ENCODE peak calls at places on chromosomes 11 and 22, in six cellular contexts. One of them, this sample, is unnamed.

GRCh38 chr22:32083000-32083399 is 39.9 kb downstream of the SLC5A1 start:
- DNase-seq in GM12878: no peak
- DNase-seq in body of pancreas: no peak
- DNase-seq in IMR-90: no peak
- DNase-seq in thyroid gland: no peak
- DNase-seq in transverse colon: no peak
- DNase-seq in this sample: no peak

GRCh38 chr11:58613228-58613627 is 9.2 kb upstream of the CNTF start:
- DNase-seq in GM12878: no peak
- DNase-seq in body of pancreas: no peak
- DNase-seq in IMR-90: no peak
- DNase-seq in thyroid gland: no peak
- DNase-seq in transverse colon: no peak
- DNase-seq in this sample: no peak

GRCh38 chr11:78526497-78527146 is 48.0 kb downstream of the NARS2 start:
- DNase-seq in GM12878: no peak
- DNase-seq in body of pancreas: no peak
- DNase-seq in IMR-90: no peak
- DNase-seq in thyroid gland: no peak
- DNase-seq in transverse colon: no peak
- DNase-seq in this sample: no peak

GRCh38 chr22:24952837-24953293 is 349 bp downstream of the KIAA1671 start:
- DNase-seq in GM12878: no peak
- DNase-seq in body of pancreas: peak; percentile 70
- DNase-seq in IMR-90: peak; percentile 7
- DNase-seq in thyroid gland: peak; percentile 69
- DNase-seq in transverse colon: peak; percentile 71
- DNase-seq in this sample: peak; percentile 67

GRCh38 chr22:37544955-37545702 is 15.2 kb upstream of the CDC42EP1 start:
- DNase-seq in GM12878: no peak
- DNase-seq in body of pancreas: peak; percentile 90
- DNase-seq in IMR-90: peak; percentile 58
- DNase-seq in thyroid gland: peak; percentile 48
- DNase-seq in transverse colon: peak; percentile 88
- DNase-seq in this sample: peak; percentile 73

GRCh38 chr11:128520886-128521696 is 66.3 kb downstream of the ETS1 start:
- DNase-seq in GM12878: no peak
- DNase-seq in body of pancreas: no peak
- DNase-seq in IMR-90: no peak
- DNase-seq in thyroid gland: no peak
- DNase-seq in transverse colon: no peak
- DNase-seq in this sample: no peak

GRCh38 chr11:87173185-87174039 is 135.7 kb downstream of the TMEM135 start:
- DNase-seq in GM12878: no peak
- DNase-seq in body of pancreas: peak; percentile 15
- DNase-seq in IMR-90: peak; percentile 63
- DNase-seq in thyroid gland: no peak
- DNase-seq in transverse colon: no peak
- DNase-seq in this sample: no peak

GRCh38 chr11:12225046-12225739 is 114.8 kb downstream of the MICAL2 start:
- DNase-seq in GM12878: no peak
- DNase-seq in body of pancreas: no peak
- DNase-seq in IMR-90: no peak
- DNase-seq in thyroid gland: no peak
- DNase-seq in transverse colon: no peak
- DNase-seq in this sample: no peak

GRCh38 chr11:126061707-126062678 is 673 bp downstream of the CDON start:
- DNase-seq in GM12878: no peak
- DNase-seq in body of pancreas: peak; percentile 39
- DNase-seq in IMR-90: peak; percentile 5
- DNase-seq in thyroid gland: peak; percentile 69
- DNase-seq in transverse colon: peak; percentile 31
- DNase-seq in this sample: peak; percentile 41

GRCh38 chr11:20364412-20364792 is 888 bp downstream of the HTATIP2 start:
- DNase-seq in GM12878: no peak
- DNase-seq in body of pancreas: peak; percentile 26
- DNase-seq in IMR-90: no peak
- DNase-seq in thyroid gland: peak; percentile 62
- DNase-seq in transverse colon: peak; percentile 21
- DNase-seq in this sample: no peak

GRCh38 chr11:57325735-57326048 is 940 bp upstream of the TNKS1BP1 start:
- DNase-seq in GM12878: no peak
- DNase-seq in body of pancreas: peak; percentile 84
- DNase-seq in IMR-90: no peak
- DNase-seq in thyroid gland: peak; percentile 87
- DNase-seq in transverse colon: peak; percentile 85
- DNase-seq in this sample: peak; percentile 70

GRCh38 chr11:120310875-120311274 is 14.2 kb upstream of the TLCD5 start:
- DNase-seq in GM12878: no peak
- DNase-seq in body of pancreas: no peak
- DNase-seq in IMR-90: no peak
- DNase-seq in thyroid gland: no peak
- DNase-seq in transverse colon: peak; percentile 55
- DNase-seq in this sample: no peak

GRCh38 chr11:113615098-113615497 is 91.0 kb downstream of the TMPRSS5 start:
- DNase-seq in GM12878: no peak
- DNase-seq in body of pancreas: no peak
- DNase-seq in IMR-90: no peak
- DNase-seq in thyroid gland: no peak
- DNase-seq in transverse colon: no peak
- DNase-seq in this sample: no peak
- H3K36me3 ChIP-seq in GM12878: no peaks in the 10 kb centered on the region
- H3K36me3 ChIP-seq in body of pancreas: no peaks in the 10 kb centered on the region
- H3K36me3 ChIP-seq in IMR-90: no peaks in the 10 kb centered on the region
- H3K36me3 ChIP-seq in thyroid gland: no peaks in the 10 kb centered on the region
- H3K36me3 ChIP-seq in transverse colon: no peaks in the 10 kb centered on the region
- H3K36me3 ChIP-seq in this sample: no peaks in the 10 kb centered on the region

DNA sequence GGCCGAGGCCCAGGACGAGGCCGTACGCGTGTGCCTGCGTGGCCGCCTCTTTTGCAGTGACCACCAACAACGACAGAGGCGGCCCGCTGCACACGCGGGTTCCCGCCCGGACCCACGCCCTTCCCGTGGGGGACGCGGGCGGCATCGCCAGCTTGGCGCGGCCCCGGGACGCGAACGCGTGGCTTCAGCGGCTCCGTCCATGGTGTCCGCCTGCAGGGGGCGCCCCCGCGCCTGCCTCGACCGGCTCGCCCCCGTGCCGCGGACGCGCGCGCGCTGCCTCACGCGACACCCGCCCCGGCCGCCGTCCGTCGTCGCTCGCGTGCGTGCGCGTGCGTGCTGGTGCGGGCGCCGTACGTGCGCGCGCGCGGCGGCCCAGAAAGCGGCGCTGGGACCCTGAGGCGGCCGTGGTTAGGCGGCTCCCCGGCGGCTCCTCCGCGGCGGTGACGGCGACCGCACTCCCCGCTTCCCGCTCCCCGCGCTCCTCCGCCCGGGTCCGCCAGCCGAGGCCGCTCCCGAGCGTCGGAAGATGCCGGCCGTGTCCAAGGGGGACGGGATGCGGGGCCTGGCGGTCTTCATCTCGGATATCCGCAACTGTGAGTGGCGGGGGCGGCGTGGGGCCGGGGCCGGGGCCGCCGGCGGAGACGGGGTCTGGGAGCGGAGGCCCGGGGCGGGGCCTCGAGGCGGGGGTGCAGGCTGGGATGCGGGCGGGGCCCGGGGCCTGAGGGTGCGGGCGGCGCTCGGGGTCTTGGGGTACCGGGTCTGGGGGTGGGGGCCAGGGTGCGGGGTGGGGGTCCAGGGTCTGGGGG is at the start of gene AP2A2:
- DNase-seq in GM12878: no peak
- DNase-seq in body of pancreas: peak; percentile 91
- DNase-seq in IMR-90: peak; percentile 86
- DNase-seq in thyroid gland: peak; percentile 88
- DNase-seq in transverse colon: peak; percentile 93
- DNase-seq in this sample: peak; percentile 89
- TF ChIP-seq POLR2A in GM12878: peak; percentile 82
- TF ChIP-seq POLR2A in body of pancreas: peak; percentile 73
- TF ChIP-seq POLR2A in IMR-90: peak; percentile 61
- TF ChIP-seq POLR2A in thyroid gland: peak; percentile 78
- TF ChIP-seq POLR2A in transverse colon: peak; percentile 52
- TF ChIP-seq POLR2A in this sample: no peak

GRCh38 chr22:38781033-38781432 is 12.9 kb downstream of the DNAL4 start:
- DNase-seq in GM12878: no peak
- DNase-seq in body of pancreas: no peak
- DNase-seq in IMR-90: no peak
- DNase-seq in thyroid gland: no peak
- DNase-seq in transverse colon: no peak
- DNase-seq in this sample: no peak
- H3K27ac ChIP-seq in GM12878: no peak overlapping the region
- H3K27ac ChIP-seq in body of pancreas: no peak overlapping the region
- H3K27ac ChIP-seq in IMR-90: no peak overlapping the region
- H3K27ac ChIP-seq in thyroid gland: no peak overlapping the region
- H3K27ac ChIP-seq in transverse colon: no peak overlapping the region
- H3K27ac ChIP-seq in this sample: no peak overlapping the region

DNA sequence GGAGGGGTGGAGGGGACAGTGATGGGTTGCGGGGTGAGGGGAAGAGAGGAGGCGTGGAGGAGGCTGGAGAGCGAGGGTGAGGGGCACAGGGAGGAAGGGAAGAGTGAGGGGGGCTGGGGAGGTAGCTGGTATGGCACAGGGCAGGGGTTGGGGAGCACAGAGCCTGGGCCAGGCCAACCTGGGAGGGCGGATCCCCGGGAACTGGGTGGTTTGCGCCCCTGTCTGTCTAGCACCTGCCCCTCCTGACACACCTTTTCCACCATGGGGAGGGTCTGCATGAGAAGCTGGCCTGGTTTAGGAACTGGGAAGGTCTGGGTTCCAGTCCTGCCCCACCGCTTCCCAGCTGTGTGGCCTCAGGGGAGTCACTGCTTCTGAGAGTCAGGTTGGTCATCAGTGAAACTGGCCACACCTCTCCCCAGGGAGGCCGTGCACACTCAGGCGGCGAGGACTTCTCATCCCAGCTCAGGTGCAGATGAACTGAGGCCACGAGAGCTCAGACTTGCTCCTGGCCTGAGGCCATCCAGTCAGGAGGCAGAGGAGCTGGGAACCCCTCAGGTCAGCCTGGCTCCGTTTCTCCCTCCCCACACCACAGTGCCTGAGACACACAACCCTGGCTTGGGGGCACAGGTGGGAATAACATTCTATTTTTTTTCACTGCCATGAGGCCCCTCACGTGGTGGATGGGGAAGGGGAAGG is 95.6 kb downstream of the PHF21B start:
- DNase-seq in GM12878: no peak
- DNase-seq in body of pancreas: no peak
- DNase-seq in IMR-90: no peak
- DNase-seq in thyroid gland: no peak
- DNase-seq in transverse colon: no peak
- DNase-seq in this sample: no peak
- H3K36me3 ChIP-seq in GM12878: no peaks in the 10 kb centered on the region
- H3K36me3 ChIP-seq in body of pancreas: no peaks in the 10 kb centered on the region
- H3K36me3 ChIP-seq in IMR-90: no peaks in the 10 kb centered on the region
- H3K36me3 ChIP-seq in thyroid gland: no peaks in the 10 kb centered on the region
- H3K36me3 ChIP-seq in transverse colon: no peaks in the 10 kb centered on the region
- H3K36me3 ChIP-seq in this sample: no peaks in the 10 kb centered on the region

DNA sequence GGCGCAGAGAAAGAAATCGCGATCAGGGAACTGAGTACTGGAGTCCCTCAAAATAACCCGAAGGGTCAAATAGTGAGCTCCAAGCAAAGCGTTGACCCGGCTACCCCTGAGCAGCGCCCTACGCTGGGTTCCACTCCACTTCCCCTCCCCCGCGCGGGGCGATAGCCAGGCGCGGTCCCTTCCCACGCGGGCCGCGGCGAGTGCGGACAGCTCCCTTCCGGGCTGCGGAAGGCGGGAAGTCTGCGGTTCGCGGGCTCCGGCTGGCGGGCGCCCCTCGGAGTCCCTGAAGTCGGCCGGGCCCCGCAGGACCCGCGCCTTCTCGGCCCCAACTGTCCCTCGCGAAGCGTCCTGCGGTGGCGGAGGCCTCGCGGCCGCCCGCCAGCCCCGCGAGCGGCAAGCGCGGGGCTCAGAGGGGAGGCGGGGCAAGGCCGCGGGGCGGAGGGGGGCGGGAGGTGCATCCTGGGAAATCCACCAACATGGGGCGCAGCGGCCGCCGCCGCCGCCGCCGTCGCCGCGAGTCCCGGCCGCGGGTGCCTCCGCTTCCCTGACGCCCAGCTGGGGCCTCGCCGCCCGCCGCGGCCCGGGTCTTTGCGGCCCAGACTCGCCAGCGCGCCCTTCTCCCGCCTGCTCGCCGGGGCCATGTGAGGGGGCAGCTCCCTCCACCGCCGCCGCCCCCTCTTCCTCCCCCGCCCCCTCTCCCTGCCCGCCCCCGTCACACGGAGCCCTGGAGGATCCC is at the start of gene QSER1:
- DNase-seq in GM12878: no peak
- DNase-seq in body of pancreas: peak; percentile 68
- DNase-seq in IMR-90: peak; percentile 41
- DNase-seq in thyroid gland: peak; percentile 69
- DNase-seq in transverse colon: peak; percentile 76
- DNase-seq in this sample: peak; percentile 75
- TF ChIP-seq POLR2A in GM12878: peak; percentile 88
- TF ChIP-seq POLR2A in body of pancreas: peak; percentile 81
- TF ChIP-seq POLR2A in IMR-90: peak; percentile 63
- TF ChIP-seq POLR2A in thyroid gland: peak; percentile 71
- TF ChIP-seq POLR2A in transverse colon: peak; percentile 67
- TF ChIP-seq POLR2A in this sample: no peak

GRCh38 chr11:615453-616319 is at the start of gene IRF7:
- DNase-seq in GM12878: peak; percentile 89
- DNase-seq in body of pancreas: peak; percentile 88
- DNase-seq in IMR-90: peak; percentile 80
- DNase-seq in thyroid gland: peak; percentile 98
- DNase-seq in transverse colon: peak; percentile 98
- DNase-seq in this sample: peak; percentile 96

GRCh38 chr11:613369-613968 is 2.3 kb downstream of the IRF7 start:
- DNase-seq in GM12878: no peak
- DNase-seq in body of pancreas: peak; percentile 49
- DNase-seq in IMR-90: no peak
- DNase-seq in thyroid gland: peak; percentile 52
- DNase-seq in transverse colon: peak; percentile 92
- DNase-seq in this sample: peak; percentile 89

GRCh38 chr11:612961-613300 is 2.8 kb downstream of the IRF7 start:
- DNase-seq in GM12878: no peak
- DNase-seq in body of pancreas: no peak
- DNase-seq in IMR-90: no peak
- DNase-seq in thyroid gland: no peak
- DNase-seq in transverse colon: no peak
- DNase-seq in this sample: no peak

GRCh38 chr11:614583-615452 is 932 bp downstream of the IRF7 start:
- DNase-seq in GM12878: no peak
- DNase-seq in body of pancreas: peak; percentile 64
- DNase-seq in IMR-90: no peak
- DNase-seq in thyroid gland: peak; percentile 85
- DNase-seq in transverse colon: peak; percentile 61
- DNase-seq in this sample: no peak

GRCh38 chr11:614091-614582 is 1.6 kb downstream of the IRF7 start:
- DNase-seq in GM12878: no peak
- DNase-seq in body of pancreas: no peak
- DNase-seq in IMR-90: no peak
- DNase-seq in thyroid gland: no peak
- DNase-seq in transverse colon: peak; percentile 32
- DNase-seq in this sample: no peak
- H3K27ac ChIP-seq in GM12878: peak overlapping the region; percentile 100
- H3K27ac ChIP-seq in body of pancreas: peak overlapping the region; percentile 89
- H3K27ac ChIP-seq in IMR-90: no peak overlapping the region
- H3K27ac ChIP-seq in thyroid gland: peak overlapping the region; percentile 94
- H3K27ac ChIP-seq in transverse colon: peak overlapping the region; percentile 92
- H3K27ac ChIP-seq in this sample: peak overlapping the region; percentile 30

This sample was measured in testis.